ENCODE peak calls at places on chromosomes 7 and 10, in six cellular contexts. O is NCI-H345; T is DMS79 treated with DMSO at 0.1 percent for 48 hours; Z is activated CD8-positive, alpha-beta memory T cell treated with anti-CD3 and anti-CD28 coated beads for 48 hours; P is spleen; C is psoas muscle. Y is an unnamed sample.

GRCh38 chr10:69696073-69696731 is 66.2 kb downstream of the FAM241B start:
- DNase-seq in Z (no peak), P (no peak), O (peak), C (no peak), T (no peak), Y (no peak)

GRCh38 chr10:17645591-17646345 is 1.8 kb downstream of the STAM start:
- DNase-seq in C (no peak), O (no peak), P (no peak), Z (no peak), T (no peak), Y (no peak)

GRCh38 chr7:64993901-64994300 is 3.1 kb upstream of the ZNF117 start:
- DNase-seq in O (no peak), C (no peak), Z (no peak), T (no peak), P (no peak), Y (no peak)

GRCh38 chr10:91289295-91289694 is 68.8 kb downstream of the PCGF5 start:
- DNase-seq in P (no peak), Z (no peak), T (no peak), C (no peak), O (no peak), Y (no peak)

GRCh38 chr10:90872648-90873020 is 860 bp downstream of the RPP30 start:
- DNase-seq in C (no peak), P (no peak), Z (no peak), O (no peak), T (no peak), Y (no peak)

GRCh38 chr10:115092555-115093285 is 445 bp upstream of the ATRNL1 start:
- DNase-seq in C (peak), P (peak), T (no peak), Z (no peak), O (peak), Y (no peak)

GRCh38 chr10:77940225-77940624 is 13.7 kb upstream of the DLG5 start:
- DNase-seq in T (no peak), C (no peak), Z (no peak), O (no peak), P (no peak), Y (no peak)

GRCh38 chr7:5620459-5620881 is 161.0 kb downstream of the RNF216 start:
- DNase-seq in P (no peak), O (no peak), C (no peak), Z (no peak), T (no peak), Y (no peak)

GRCh38 chr7:79434098-79434497 is 19.4 kb downstream of the MAGI2 start:
- DNase-seq in P (no peak), T (no peak), C (no peak), Z (no peak), O (no peak), Y (no peak)

GRCh38 chr7:130982160-130982638 is 248.2 kb upstream of the KLF14 start:
- DNase-seq in O (peak), T (peak), C (no peak), Z (no peak), P (no peak), Y (no peak)

GRCh38 chr10:114043532-114044250 is at the start of gene ADRB1:
- DNase-seq in C (peak), O (peak), Z (no peak), P (peak), T (no peak), Y (peak)

GRCh38 chr7:141097430-141097829 is 23.6 kb downstream of the TMEM178B start:
- DNase-seq in O (no peak), C (no peak), Z (no peak), P (no peak), T (no peak), Y (no peak)

GRCh38 chr7:69871213-69871885 is 273.1 kb downstream of the AUTS2 start:
- DNase-seq in Z (no peak), O (no peak), C (no peak), T (no peak), P (no peak), Y (no peak)

GRCh38 chr10:3173173-3173878 is 744 bp upstream of the PITRM1 start:
- DNase-seq in P (peak), T (no peak), C (no peak), O (peak), Z (no peak), Y (peak)

GRCh38 chr10:50605280-50606270 is 18.2 kb downstream of the SGMS1 start:
- DNase-seq in Z (no peak), C (peak), T (peak), O (peak), P (no peak), Y (peak)

GRCh38 chr7:32070406-32071360 is at the start of gene PDE1C:
- DNase-seq in T (no peak), O (no peak), P (no peak), C (peak), Z (no peak), Y (no peak)

GRCh38 chr7:106938803-106939202 is 73.7 kb downstream of the PIK3CG start:
- DNase-seq in P (no peak), C (no peak), O (no peak), T (no peak), Z (no peak), Y (no peak)

GRCh38 chr10:100866575-100867098 is 46.1 kb upstream of the SLF2 start:
- DNase-seq in P (no peak), O (no peak), Z (no peak), T (peak), C (no peak), Y (no peak)

GRCh38 chr7:155787171-155787851 is 25.0 kb downstream of the SHH start:
- DNase-seq in O (no peak), T (no peak), P (peak), Z (no peak), C (no peak), Y (no peak)

GRCh38 chr7:78863248-78863647 is 590.2 kb downstream of the MAGI2 start:
- DNase-seq in T (peak), O (peak), Z (no peak), P (no peak), C (no peak), Y (no peak)

GRCh38 chr7:157279679-157279972 is 57.2 kb upstream of the DNAJB6 start:
- DNase-seq in Z (no peak), C (no peak), O (no peak), P (no peak), T (no peak), Y (no peak)

GRCh38 chr7:100679129-100679926 is 5.8 kb downstream of the GNB2 start:
- DNase-seq in T (no peak), P (peak), Z (no peak), O (no peak), C (no peak), Y (no peak)

GRCh38 chr10:78905015-78905939 is 163.5 kb upstream of the ZMIZ1 start:
- DNase-seq in Z (no peak), T (no peak), O (no peak), P (no peak), C (no peak), Y (peak)

Y was measured in stomach.